ENCODE peak calls at places on chromosomes 3 and 15, in ten cellular contexts. F is psoas muscle, D is kidney, L is HepG2, N is A673, C is lower lobe of right lung, E is mesendoderm, X is ovary, K is hepatocyte, I is coronary artery. B is an unnamed sample.

GRCh38 chr15:79008666-79009065 is 63.8 kb upstream of the CTSH start:
- DNase-seq in F (no peak), D (peak; percentile 35), L (no peak), N (no peak), C (no peak), E (no peak), X (no peak), K (no peak), I (no peak), B (no peak)

GRCh38 chr3:19173945-19174344 is 25.6 kb downstream of the KCNH8 start:
- DNase-seq in F (no peak), D (no peak), L (no peak), N (no peak), C (no peak), E (peak; percentile 81), X (no peak), K (no peak), I (no peak), B (no peak)

GRCh38 chr3:112354642-112355333 is 21.8 kb downstream of the CD200 start:
- DNase-seq in F (no peak), D (no peak), L (no peak), N (no peak), C (no peak), E (no peak), X (no peak), K (no peak), I (no peak), B (no peak)

GRCh38 chr3:186608624-186609215 is 4.1 kb upstream of the AHSG start:
- DNase-seq in F (no peak), D (no peak), L (no peak), N (no peak), C (no peak), E (no peak), X (no peak), K (no peak), I (no peak), B (no peak)

GRCh38 chr3:139227165-139227564 is 116.7 kb upstream of the MRPS22 start:
- DNase-seq in F (no peak), D (no peak), L (no peak), N (no peak), C (no peak), E (no peak), X (peak; percentile 91), K (no peak), I (no peak), B (peak; percentile 26)

GRCh38 chr3:170977911-170978310 is 48.6 kb downstream of the SLC2A2 start:
- DNase-seq in F (no peak), D (no peak), L (no peak), N (peak; percentile 57), C (no peak), E (no peak), X (no peak), K (no peak), I (no peak), B (no peak)

GRCh38 chr3:58341376-58341775 is 8.7 kb downstream of the PXK start:
- DNase-seq in F (no peak), D (no peak), L (no peak), N (no peak), C (no peak), E (no peak), X (no peak), K (no peak), I (no peak), B (no peak)

GRCh38 chr3:99755831-99756230 is 61.8 kb upstream of the CMSS1 start:
- DNase-seq in F (no peak), D (no peak), L (no peak), N (no peak), C (no peak), E (no peak), X (no peak), K (no peak), I (no peak), B (no peak)

GRCh38 chr3:12963184-12963868 is 109.9 kb downstream of the IQSEC1 start:
- DNase-seq in F (peak; percentile 26), D (no peak), L (no peak), N (no peak), C (no peak), E (no peak), X (no peak), K (no peak), I (no peak), B (no peak)

GRCh38 chr3:88997276-88997675 is 110.1 kb upstream of the EPHA3 start:
- DNase-seq in F (no peak), D (no peak), L (no peak), N (no peak), C (no peak), E (no peak), X (no peak), K (no peak), I (no peak), B (no peak)

GRCh38 chr3:129793947-129794318 is 99.6 kb downstream of the TMCC1 start:
- DNase-seq in F (no peak), D (peak; percentile 65), L (no peak), N (peak; percentile 35), C (no peak), E (peak; percentile 61), X (no peak), K (peak; percentile 9), I (no peak), B (no peak)

GRCh38 chr3:30686176-30686575 is 79.8 kb downstream of the TGFBR2 start:
- DNase-seq in F (no peak), D (no peak), L (no peak), N (no peak), C (no peak), E (no peak), X (no peak), K (no peak), I (no peak), B (no peak)
- H3K27ac ChIP-seq in F (no peak overlapping the region), D (no peak overlapping the region), L (no peak overlapping the region), N (no peak overlapping the region), C (no peak overlapping the region), E (no peak overlapping the region), X (no peak overlapping the region), K (no peak overlapping the region), I (peak overlapping the region; percentile 35), B (no peak overlapping the region)

DNA sequence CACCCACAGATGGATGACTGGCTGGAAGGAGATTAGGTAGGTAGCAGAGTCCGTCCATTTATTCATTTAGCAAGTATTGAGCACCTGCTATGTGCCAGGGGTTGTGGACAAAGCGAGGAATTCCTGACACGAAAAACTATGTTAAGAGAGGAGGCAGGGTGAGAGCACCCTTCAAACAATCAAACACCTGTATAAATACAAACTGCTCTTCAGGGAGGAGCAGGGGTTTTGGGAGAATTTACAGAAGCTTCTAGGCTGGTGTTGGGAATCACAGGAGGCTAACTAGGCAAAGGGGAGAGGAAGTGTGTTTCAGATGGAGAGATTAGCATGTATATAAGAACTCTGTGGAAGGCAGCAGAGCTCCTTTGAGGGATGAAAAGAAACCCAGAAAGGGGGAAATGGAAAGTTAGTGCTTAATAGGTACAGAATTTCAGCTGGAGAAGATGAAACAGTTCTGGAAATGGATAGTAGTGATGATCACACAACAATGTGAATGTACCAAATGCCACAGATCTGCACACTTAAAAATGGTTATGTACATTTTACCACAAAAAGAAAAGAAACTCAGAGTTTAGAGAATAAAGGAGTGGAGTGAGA is 805 bp upstream of the SEC22C start:
- DNase-seq in F (no peak), D (no peak), L (no peak), N (no peak), C (no peak), E (no peak), X (no peak), K (no peak), I (no peak), B (no peak)
- H3K27ac ChIP-seq in F (peak overlapping the region; percentile 85), D (peak overlapping the region; percentile 85), L (peak overlapping the region; percentile 74), N (peak overlapping the region; percentile 70), C (peak overlapping the region; percentile 90), E (peak overlapping the region; percentile 42), X (peak overlapping the region; percentile 83), K (peak overlapping the region; percentile 91), I (peak overlapping the region; percentile 87), B (peak overlapping the region; percentile 82)

DNA sequence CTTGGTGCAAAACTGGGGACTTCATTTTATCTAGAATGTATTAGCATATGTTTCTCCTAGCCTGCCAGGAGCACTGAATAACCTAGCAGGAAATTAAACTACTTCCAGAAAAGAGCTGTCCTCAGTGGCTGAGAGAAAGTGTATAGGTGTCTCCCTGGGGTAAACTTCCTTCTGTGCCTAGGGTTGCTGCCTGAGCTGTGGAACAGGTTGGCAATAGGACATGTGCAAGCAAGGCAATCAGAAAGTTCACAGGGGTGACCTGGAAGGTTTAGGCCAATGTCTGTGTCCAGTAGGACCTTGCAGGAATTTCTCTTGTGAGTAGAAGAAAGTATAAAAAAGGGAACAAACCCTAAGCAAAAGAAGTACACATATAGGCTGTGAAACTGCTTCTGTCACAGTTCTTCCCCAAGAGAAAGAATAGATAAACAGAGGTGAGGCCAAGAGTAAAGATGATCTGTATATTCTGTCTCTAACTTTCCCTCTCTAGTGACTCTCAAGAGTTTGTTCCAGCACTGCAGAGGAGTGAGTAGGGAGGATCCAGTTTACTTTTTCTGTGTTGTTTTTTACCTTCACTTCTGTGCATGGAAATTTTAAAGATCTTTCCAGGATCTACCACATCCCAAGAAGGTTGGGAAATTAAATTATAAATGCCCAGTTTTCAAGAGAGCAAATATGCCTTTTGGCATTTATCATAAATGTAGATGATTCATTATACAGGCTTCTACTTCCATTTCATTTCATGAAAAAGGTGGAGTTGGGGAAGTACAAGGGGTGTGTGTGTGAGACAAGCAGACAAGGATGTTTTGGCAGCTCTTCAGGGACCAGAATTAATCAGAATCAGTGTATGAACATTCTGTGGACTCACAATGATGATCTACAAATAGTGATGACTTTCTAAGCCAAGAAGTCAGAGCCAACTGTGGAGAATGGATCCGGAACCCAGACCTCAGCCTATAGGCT is 155.2 kb downstream of the RBPMS2 start:
- DNase-seq in F (no peak), D (no peak), L (no peak), N (no peak), C (no peak), E (no peak), X (no peak), K (no peak), I (no peak), B (no peak)
- H3K27ac ChIP-seq in F (no peak overlapping the region), D (no peak overlapping the region), L (no peak overlapping the region), N (no peak overlapping the region), C (no peak overlapping the region), E (no peak overlapping the region), X (no peak overlapping the region), K (no peak overlapping the region), I (no peak overlapping the region), B (no peak overlapping the region)

GRCh38 chr15:77602800-77603199 is 29.9 kb downstream of the LINGO1 start:
- DNase-seq in F (no peak), D (no peak), L (no peak), N (no peak), C (no peak), E (no peak), X (no peak), K (no peak), I (no peak), B (no peak)

GRCh38 chr15:77603616-77604406 is 28.9 kb downstream of the LINGO1 start:
- DNase-seq in F (no peak), D (no peak), L (no peak), N (no peak), C (no peak), E (peak; percentile 29), X (no peak), K (no peak), I (no peak), B (no peak)

GRCh38 chr15:77605582-77605981 is 27.1 kb downstream of the LINGO1 start:
- DNase-seq in F (no peak), D (no peak), L (no peak), N (no peak), C (no peak), E (no peak), X (no peak), K (no peak), I (no peak), B (no peak)

GRCh38 chr15:77606142-77607034 is 26.3 kb downstream of the LINGO1 start:
- DNase-seq in F (no peak), D (no peak), L (no peak), N (peak; percentile 60), C (no peak), E (peak; percentile 65), X (no peak), K (no peak), I (no peak), B (no peak)

GRCh38 chr15:77604973-77605372 is 27.7 kb downstream of the LINGO1 start:
- DNase-seq in F (no peak), D (no peak), L (no peak), N (no peak), C (no peak), E (no peak), X (no peak), K (no peak), I (no peak), B (no peak)
- H3K27ac ChIP-seq in F (no peak overlapping the region), D (no peak overlapping the region), L (no peak overlapping the region), N (no peak overlapping the region), C (no peak overlapping the region), E (no peak overlapping the region), X (no peak overlapping the region), K (no peak overlapping the region), I (no peak overlapping the region), B (peak overlapping the region; percentile 33)